ENCODE peak calls at places on chromosomes 7 and 10, in four cellular contexts. J, T, G and D are unnamed samples.

GRCh38 chr7:76108540-76109233 is 60.8 kb downstream of the MDH2 start:
- DNase-seq in J (peak; percentile 62), T (no peak), G (peak; percentile 23), D (peak; percentile 53)

GRCh38 chr7:115471891-115472290 is 550.0 kb downstream of the MDFIC start:
- DNase-seq in J (peak; percentile 13), T (no peak), G (no peak), D (peak; percentile 29)

GRCh38 chr7:30237271-30237695 is 47.1 kb upstream of the ZNRF2 start:
- DNase-seq in G (no peak), T (no peak), J (no peak), D (no peak)

GRCh38 chr7:122686360-122686878 is 12.5 kb downstream of the RNF133 start:
- DNase-seq in G (no peak), J (no peak), T (no peak), D (no peak)

GRCh38 chr7:113812881-113813280 is 105.9 kb downstream of the PPP1R3A start:
- DNase-seq in G (peak; percentile 21), J (no peak), T (no peak), D (no peak)

GRCh38 chr7:75639071-75639892 is 99.5 kb downstream of the HIP1 start:
- DNase-seq in J (peak; percentile 30), G (peak; percentile 54), T (peak; percentile 54), D (no peak)

GRCh38 chr10:116120688-116121087 is 152.3 kb downstream of the GFRA1 start:
- DNase-seq in T (no peak), J (no peak), G (no peak), D (no peak)

GRCh38 chr7:2417981-2418481 is 14.6 kb downstream of the CHST12 start:
- DNase-seq in T (no peak), G (peak; percentile 48), J (no peak), D (peak; percentile 6)

GRCh38 chr10:80382989-80383388 is 25.4 kb upstream of the PRXL2A start:
- DNase-seq in G (peak; percentile 44), T (peak; percentile 48), J (peak; percentile 34), D (peak; percentile 28)

GRCh38 chr7:101126651-101127459 is at the start of gene SERPINE1:
- DNase-seq in G (peak; percentile 97), T (no peak), J (peak; percentile 100), D (peak; percentile 100)

GRCh38 chr7:42237891-42238531 is 1.0 kb upstream of the GLI3 start:
- DNase-seq in J (peak; percentile 84), G (peak; percentile 55), T (no peak), D (no peak)

GRCh38 chr7:55307123-55307916 is 57.8 kb upstream of the LANCL2 start:
- DNase-seq in G (peak; percentile 35), T (no peak), J (peak; percentile 48), D (peak; percentile 17)

GRCh38 chr10:24723386-24723787 is 300 bp downstream of the ARHGAP21 start:
- DNase-seq in G (peak; percentile 17), J (peak; percentile 56), T (no peak), D (no peak)

GRCh38 chr7:99019523-99020412 is 124.1 kb downstream of the SMURF1 start:
- DNase-seq in J (no peak), T (no peak), G (no peak), D (no peak)

GRCh38 chr7:90210925-90211324 is 615 bp upstream of the STEAP2 start:
- DNase-seq in T (no peak), G (no peak), J (no peak), D (no peak)

GRCh38 chr7:148811892-148812291 is 72.2 kb downstream of the EZH2 start:
- DNase-seq in G (no peak), J (no peak), T (no peak), D (no peak)

GRCh38 chr7:27169658-27170493 is 4.2 kb downstream of the HOXA10 start:
- DNase-seq in J (no peak), G (peak; percentile 82), T (peak; percentile 10), D (no peak)

GRCh38 chr10:130464426-130464825 is 328.2 kb downstream of the GLRX3 start:
- DNase-seq in J (no peak), T (no peak), G (no peak), D (no peak)

GRCh38 chr10:84308481-84309304 is 19.7 kb upstream of the CCSER2 start:
- DNase-seq in T (peak; percentile 5), J (peak; percentile 89), G (peak; percentile 92), D (peak; percentile 85)

GRCh38 chr10:116836902-116837513 is 12.3 kb upstream of the ENO4 start:
- DNase-seq in G (no peak), T (no peak), J (no peak), D (no peak)